ENCODE peak calls at places on chromosome 17, in six cellular contexts. Y, S, R, F, Z and E are unnamed samples.

GRCh38 chr17:38541281-38541680 is 64.5 kb downstream of the SRCIN1 start:
- DNase-seq in Y (no peak), S (no peak), R (no peak), F (no peak), Z (no peak), E (no peak)

GRCh38 chr17:34502426-34502825 is 77.0 kb upstream of the TMEM132E start:
- DNase-seq in Y (no peak), S (no peak), R (no peak), F (no peak), Z (no peak), E (no peak)

GRCh38 chr17:80476877-80477646 is 655 bp upstream of the NPTX1 start:
- DNase-seq in Y (no peak), S (no peak), R (no peak), F (no peak), Z (no peak), E (no peak)

GRCh38 chr17:76091526-76092285 is 11.9 kb downstream of the EXOC7 start:
- DNase-seq in Y (no peak), S (no peak), R (no peak), F (no peak), Z (no peak), E (no peak)

GRCh38 chr17:5419959-5420653 is at the start of gene RPAIN:
- DNase-seq in Y (peak), S (peak), R (peak), F (peak), Z (peak), E (peak)

GRCh38 chr17:60677308-60678117 is at the start of gene BCAS3:
- DNase-seq in Y (peak), S (peak), R (peak), F (peak), Z (peak), E (peak)

GRCh38 chr17:56678249-56679144 is 85.0 kb downstream of the NOG start:
- DNase-seq in Y (no peak), S (no peak), R (no peak), F (no peak), Z (no peak), E (no peak)

GRCh38 chr17:10907370-10907769 is 69.5 kb upstream of the PIRT start:
- DNase-seq in Y (no peak), S (no peak), R (no peak), F (no peak), Z (no peak), E (no peak)

GRCh38 chr17:39009471-39010085 is 42.4 kb upstream of the FBXO47 start:
- DNase-seq in Y (no peak), S (no peak), R (no peak), F (no peak), Z (no peak), E (no peak)

GRCh38 chr17:47099451-47099986 is 89.6 kb downstream of the CDC27 start:
- DNase-seq in Y (no peak), S (no peak), R (no peak), F (no peak), Z (no peak), E (no peak)

GRCh38 chr17:41547378-41547841 is 19.3 kb upstream of the KRT19 start:
- DNase-seq in Y (no peak), S (peak), R (no peak), F (peak), Z (no peak), E (no peak)

GRCh38 chr17:8221663-8222379 is 11.4 kb upstream of the AURKB start:
- DNase-seq in Y (peak), S (peak), R (peak), F (peak), Z (peak), E (peak)

GRCh38 chr17:54194268-54194667 is 371.5 kb downstream of the KIF2B start:
- DNase-seq in Y (no peak), S (no peak), R (no peak), F (no peak), Z (no peak), E (no peak)

GRCh38 chr17:1008008-1008761 is 11.3 kb downstream of the TIMM22 start:
- DNase-seq in Y (no peak), S (no peak), R (no peak), F (no peak), Z (peak), E (peak)
- H3K27ac ChIP-seq in Y (peak), S (peak), R (peak), F (no peak), Z (peak), E (peak)

DNA sequence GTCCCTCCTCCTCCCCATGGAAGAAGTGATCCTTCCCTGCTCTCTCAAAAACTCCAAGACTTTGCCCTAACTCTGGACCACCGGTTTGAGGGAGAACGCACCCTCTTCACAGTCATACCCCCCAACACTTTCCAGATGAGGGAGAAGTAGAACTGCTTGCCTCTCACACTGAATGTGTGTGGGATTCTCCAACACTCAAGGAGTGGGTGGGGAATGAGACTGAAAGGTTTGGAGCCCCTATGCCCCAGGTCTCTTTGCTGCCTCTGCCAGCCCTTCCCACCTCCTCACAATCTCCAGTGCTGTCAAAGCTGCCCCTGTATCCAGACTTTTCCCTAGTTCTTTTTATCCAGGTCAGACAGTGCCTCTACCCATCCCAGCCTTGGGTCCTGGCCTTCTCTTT is 11.4 kb downstream of the HOXB4 start:
- DNase-seq in Y (no peak), S (no peak), R (no peak), F (no peak), Z (no peak), E (no peak)
- TF ChIP-seq POLR2A in Y (no peak), S (no peak), R (no peak), F (no peak), Z (no peak), E (no peak)

DNA sequence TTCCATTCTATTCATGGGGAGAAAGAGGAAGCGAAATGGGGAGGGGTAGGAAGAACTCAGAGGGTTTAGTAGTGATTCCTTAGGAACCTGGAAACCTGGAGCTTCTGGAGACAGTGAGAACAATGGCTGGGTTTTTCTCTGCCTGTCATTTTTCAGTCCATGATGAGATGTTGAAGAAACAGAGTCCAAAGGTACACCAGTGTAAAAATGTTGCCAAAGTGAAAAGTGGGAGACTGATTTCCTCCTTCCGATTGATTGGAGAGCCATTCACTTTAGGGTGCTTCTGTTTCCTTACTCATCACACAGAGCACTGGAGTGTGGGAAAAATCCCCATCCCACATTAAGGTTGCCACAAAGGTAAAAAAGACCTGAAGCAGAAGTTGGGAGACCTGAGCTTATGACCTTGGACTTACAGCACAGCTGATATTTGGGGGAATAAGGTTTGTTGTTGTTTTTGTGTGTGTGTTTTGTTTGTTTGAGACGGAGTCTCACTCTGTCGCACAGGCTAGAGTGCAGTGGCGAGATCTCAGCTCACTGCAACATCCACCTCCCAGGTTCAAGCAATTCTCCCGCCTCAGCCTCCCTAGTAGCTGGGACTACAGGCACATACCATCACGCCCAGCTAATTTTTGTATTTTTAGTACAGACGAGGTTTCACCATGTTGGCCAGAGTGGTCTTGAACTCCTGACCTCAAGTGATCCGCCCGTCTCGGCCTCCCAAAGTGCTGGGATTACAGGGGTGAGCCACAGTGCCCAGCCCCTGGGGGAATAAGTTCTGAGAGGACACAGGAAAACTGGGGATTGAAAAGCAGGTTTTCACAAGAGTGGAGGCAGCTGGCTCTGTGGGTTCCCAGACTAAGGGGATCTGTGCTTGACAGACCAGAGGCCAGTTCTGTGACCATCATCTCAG is 1.4 kb upstream of the DHX8 start:
- DNase-seq in Y (no peak), S (no peak), R (no peak), F (no peak), Z (no peak), E (no peak)
- H3K27ac ChIP-seq in Y (no peak), S (no peak), R (peak), F (peak), Z (no peak), E (peak)

DNA sequence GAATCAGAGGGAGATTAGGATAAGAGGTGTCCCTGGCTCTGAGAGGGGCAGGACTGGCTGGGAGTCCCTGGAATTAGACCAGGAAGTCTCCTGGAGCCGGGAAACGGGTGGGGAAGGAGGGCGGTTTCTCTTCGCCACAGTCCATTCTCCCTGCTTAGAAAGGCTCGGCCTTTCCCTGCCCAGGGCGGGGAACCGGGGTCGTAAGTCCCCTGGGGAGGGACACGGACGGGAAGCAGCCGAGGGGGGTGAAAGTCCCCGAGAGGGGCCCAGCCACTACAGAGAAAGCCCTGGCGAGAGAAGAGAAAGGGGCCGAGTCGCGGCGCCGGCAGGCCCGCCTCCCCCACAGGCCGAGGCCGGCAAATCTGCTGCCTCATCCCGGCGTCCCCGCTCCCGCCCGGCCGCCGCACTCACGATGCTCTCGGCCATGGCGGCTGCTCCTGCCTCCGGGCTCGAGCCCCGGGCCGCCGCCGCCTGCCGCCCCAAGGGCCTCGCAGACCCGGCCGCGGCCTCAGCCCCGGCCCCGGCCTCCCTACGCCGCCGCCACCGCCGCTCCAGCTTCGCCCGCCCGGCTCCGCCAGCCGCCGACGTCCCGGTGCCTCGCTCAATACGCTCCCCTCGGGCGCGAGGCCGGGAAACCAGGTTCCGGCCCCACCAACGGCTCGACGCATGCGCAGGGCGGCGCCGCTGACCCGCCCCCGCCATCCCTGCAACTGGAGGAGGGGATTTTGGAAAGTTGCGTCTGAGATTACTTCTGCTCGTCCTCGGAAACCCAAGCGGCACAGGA is at the start of the genes NPLOC4 and TSPAN10:
- DNase-seq in Y (peak), S (peak), R (peak), F (peak), Z (peak), E (peak)
- TF ChIP-seq POLR2A in Y (peak), S (peak), R (no peak), F (peak), Z (peak), E (no peak)

DNA sequence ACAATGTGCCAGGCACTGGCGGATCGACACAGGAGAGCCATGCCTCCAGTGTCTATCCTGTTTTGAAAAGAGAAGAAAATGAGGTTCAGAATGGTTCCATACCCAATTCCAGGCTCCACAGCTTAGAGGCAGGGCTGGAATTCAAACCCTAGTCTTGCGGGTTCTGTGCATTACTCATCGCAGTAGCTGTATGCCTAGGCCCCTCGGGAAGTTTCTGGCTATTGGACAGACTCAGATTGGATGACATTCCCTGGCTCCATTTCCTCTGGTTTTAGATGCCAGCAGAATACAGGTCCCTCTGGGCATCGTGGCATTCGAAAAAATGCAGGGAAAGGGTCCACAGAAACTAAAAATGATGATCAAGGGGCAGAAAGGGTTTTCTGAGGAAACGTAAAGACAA is 184.7 kb downstream of the COPRS start:
- DNase-seq in Y (no peak), S (no peak), R (no peak), F (no peak), Z (no peak), E (no peak)
- H3K27ac ChIP-seq in Y (no peak), S (no peak), R (no peak), F (no peak), Z (no peak), E (no peak)

DNA sequence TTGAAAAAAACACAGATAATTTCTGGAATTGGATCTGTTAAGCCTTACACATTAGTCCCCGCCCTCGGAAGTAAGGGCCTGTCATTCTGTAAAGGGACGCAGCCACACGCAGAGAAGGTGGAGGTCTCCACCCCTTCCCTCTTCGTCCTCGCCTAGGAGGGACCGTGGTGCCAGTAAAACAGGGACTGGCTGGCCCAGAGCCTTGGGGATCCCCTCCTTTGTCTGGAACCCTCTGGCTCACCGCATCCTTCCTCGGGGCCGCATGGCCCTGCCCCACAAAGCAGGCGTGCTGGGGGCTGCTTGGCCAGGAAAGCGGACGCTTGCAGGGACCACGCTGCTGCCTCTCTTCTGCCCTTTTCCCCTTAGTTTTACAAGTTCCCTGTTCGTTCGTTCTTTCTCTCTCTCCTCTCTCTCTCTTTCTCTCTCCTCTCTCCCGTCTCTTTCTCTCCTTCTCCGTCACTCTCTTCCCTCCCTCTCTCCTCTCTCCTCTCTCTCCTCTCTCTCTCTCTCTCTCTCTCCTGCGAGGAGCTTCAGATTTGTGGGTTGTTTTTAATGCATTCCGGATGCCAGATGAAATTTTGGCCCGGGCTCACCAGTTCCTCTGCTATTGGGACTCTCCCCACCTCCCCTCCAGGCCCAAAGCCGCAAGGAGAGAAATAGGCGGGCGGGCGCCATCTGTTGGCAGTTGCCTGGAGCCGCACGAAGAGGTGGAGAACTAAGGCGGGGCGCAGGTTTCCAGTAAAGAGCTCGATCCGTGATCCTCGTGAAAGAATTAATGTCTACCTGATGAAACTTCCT is 35.1 kb upstream of the CDRT4 start:
- DNase-seq in Y (peak), S (peak), R (peak), F (peak), Z (peak), E (peak)
- TF ChIP-seq POLR2A in Y (peak), S (peak), R (no peak), F (no peak), Z (no peak), E (no peak)